ENCODE peak calls at places on chromosomes 1 and 21, in nine cellular contexts. One of them, this sample, is unnamed.

GRCh38 chr1:112510340-112510739 is 1.6 kb downstream of the WNT2B start:
- DNase-seq in mammary epithelial cell: no peak
- DNase-seq in colonic mucosa: no peak
- DNase-seq in testis: no peak
- DNase-seq in neural progenitor cell: no peak
- DNase-seq in sigmoid colon: no peak
- DNase-seq in ascending aorta: no peak
- DNase-seq in psoas muscle: no peak
- DNase-seq in CD8-positive, alpha-beta T cell: no peak
- DNase-seq in this sample: no peak

GRCh38 chr1:36223373-36223995 is 759 bp upstream of the THRAP3 start:
- DNase-seq in colonic mucosa: peak; percentile 48
- DNase-seq in sigmoid colon: no peak
- DNase-seq in testis: peak; percentile 49
- DNase-seq in psoas muscle: no peak
- DNase-seq in neural progenitor cell: peak; percentile 44
- DNase-seq in ascending aorta: no peak
- DNase-seq in CD8-positive, alpha-beta T cell: peak; percentile 3
- DNase-seq in mammary epithelial cell: peak; percentile 64
- DNase-seq in this sample: no peak

GRCh38 chr1:30521261-30521865 is 202.0 kb downstream of the MATN1 start:
- DNase-seq in CD8-positive, alpha-beta T cell: no peak
- DNase-seq in ascending aorta: peak; percentile 41
- DNase-seq in psoas muscle: no peak
- DNase-seq in sigmoid colon: no peak
- DNase-seq in colonic mucosa: no peak
- DNase-seq in neural progenitor cell: no peak
- DNase-seq in mammary epithelial cell: no peak
- DNase-seq in testis: no peak
- DNase-seq in this sample: no peak

GRCh38 chr1:237911911-237912310 is 21.2 kb upstream of the ZP4 start:
- DNase-seq in testis: no peak
- DNase-seq in psoas muscle: no peak
- DNase-seq in neural progenitor cell: no peak
- DNase-seq in CD8-positive, alpha-beta T cell: no peak
- DNase-seq in sigmoid colon: no peak
- DNase-seq in ascending aorta: no peak
- DNase-seq in colonic mucosa: no peak
- DNase-seq in mammary epithelial cell: peak; percentile 49
- DNase-seq in this sample: no peak

GRCh38 chr1:31335007-31335406 is 37.9 kb downstream of the FABP3 start:
- DNase-seq in colonic mucosa: no peak
- DNase-seq in psoas muscle: no peak
- DNase-seq in CD8-positive, alpha-beta T cell: no peak
- DNase-seq in neural progenitor cell: peak; percentile 36
- DNase-seq in sigmoid colon: no peak
- DNase-seq in testis: no peak
- DNase-seq in ascending aorta: no peak
- DNase-seq in mammary epithelial cell: peak; percentile 37
- DNase-seq in this sample: no peak

GRCh38 chr1:210647406-210648333 is 319.0 kb downstream of the HHAT start:
- DNase-seq in mammary epithelial cell: no peak
- DNase-seq in psoas muscle: no peak
- DNase-seq in ascending aorta: no peak
- DNase-seq in colonic mucosa: no peak
- DNase-seq in CD8-positive, alpha-beta T cell: no peak
- DNase-seq in testis: no peak
- DNase-seq in neural progenitor cell: no peak
- DNase-seq in sigmoid colon: no peak
- DNase-seq in this sample: no peak

GRCh38 chr1:231161711-231162299 is at the start of gene TRIM67:
- DNase-seq in mammary epithelial cell: no peak
- DNase-seq in ascending aorta: no peak
- DNase-seq in testis: no peak
- DNase-seq in colonic mucosa: no peak
- DNase-seq in CD8-positive, alpha-beta T cell: no peak
- DNase-seq in sigmoid colon: no peak
- DNase-seq in neural progenitor cell: peak; percentile 74
- DNase-seq in psoas muscle: no peak
- DNase-seq in this sample: no peak

GRCh38 chr1:165143437-165144065 is 213.0 kb downstream of the LMX1A start:
- DNase-seq in ascending aorta: no peak
- DNase-seq in neural progenitor cell: peak; percentile 22
- DNase-seq in sigmoid colon: no peak
- DNase-seq in colonic mucosa: peak; percentile 40
- DNase-seq in testis: peak; percentile 43
- DNase-seq in mammary epithelial cell: peak; percentile 9
- DNase-seq in CD8-positive, alpha-beta T cell: no peak
- DNase-seq in psoas muscle: peak; percentile 25
- DNase-seq in this sample: no peak

GRCh38 chr1:145877923-145878486 is 7.7 kb downstream of the ANKRD35 start:
- DNase-seq in ascending aorta: no peak
- DNase-seq in neural progenitor cell: no peak
- DNase-seq in sigmoid colon: no peak
- DNase-seq in testis: no peak
- DNase-seq in psoas muscle: no peak
- DNase-seq in CD8-positive, alpha-beta T cell: no peak
- DNase-seq in colonic mucosa: no peak
- DNase-seq in mammary epithelial cell: peak; percentile 40
- DNase-seq in this sample: no peak

GRCh38 chr1:247914941-247915662 is 5.0 kb upstream of the OR2T8 start:
- DNase-seq in psoas muscle: no peak
- DNase-seq in sigmoid colon: no peak
- DNase-seq in colonic mucosa: no peak
- DNase-seq in mammary epithelial cell: peak; percentile 3
- DNase-seq in ascending aorta: no peak
- DNase-seq in testis: no peak
- DNase-seq in CD8-positive, alpha-beta T cell: no peak
- DNase-seq in neural progenitor cell: no peak
- DNase-seq in this sample: no peak

GRCh38 chr1:8412183-8412831 is 94.4 kb downstream of the SLC45A1 start:
- DNase-seq in ascending aorta: peak; percentile 74
- DNase-seq in colonic mucosa: no peak
- DNase-seq in testis: no peak
- DNase-seq in sigmoid colon: peak; percentile 90
- DNase-seq in neural progenitor cell: no peak
- DNase-seq in psoas muscle: no peak
- DNase-seq in CD8-positive, alpha-beta T cell: no peak
- DNase-seq in mammary epithelial cell: peak; percentile 19
- DNase-seq in this sample: no peak

GRCh38 chr1:98975113-98975512 is 29.5 kb downstream of the PLPPR5 start:
- DNase-seq in psoas muscle: no peak
- DNase-seq in sigmoid colon: no peak
- DNase-seq in testis: no peak
- DNase-seq in ascending aorta: no peak
- DNase-seq in colonic mucosa: no peak
- DNase-seq in CD8-positive, alpha-beta T cell: no peak
- DNase-seq in mammary epithelial cell: peak; percentile 77
- DNase-seq in neural progenitor cell: no peak
- DNase-seq in this sample: no peak

GRCh38 chr1:31745071-31745897 is 18.9 kb downstream of the ADGRB2 start:
- DNase-seq in ascending aorta: peak; percentile 81
- DNase-seq in colonic mucosa: peak; percentile 72
- DNase-seq in mammary epithelial cell: peak; percentile 49
- DNase-seq in neural progenitor cell: peak; percentile 76
- DNase-seq in testis: peak; percentile 75
- DNase-seq in psoas muscle: peak; percentile 73
- DNase-seq in sigmoid colon: peak; percentile 81
- DNase-seq in CD8-positive, alpha-beta T cell: peak; percentile 16
- DNase-seq in this sample: peak; percentile 81

GRCh38 chr1:99969260-99969728 is 502 bp upstream of the SLC35A3 start:
- DNase-seq in psoas muscle: no peak
- DNase-seq in neural progenitor cell: no peak
- DNase-seq in mammary epithelial cell: no peak
- DNase-seq in CD8-positive, alpha-beta T cell: no peak
- DNase-seq in colonic mucosa: no peak
- DNase-seq in sigmoid colon: no peak
- DNase-seq in ascending aorta: no peak
- DNase-seq in testis: no peak
- DNase-seq in this sample: no peak

GRCh38 chr1:164783778-164784555 is 225.0 kb downstream of the PBX1 start:
- DNase-seq in ascending aorta: no peak
- DNase-seq in mammary epithelial cell: no peak
- DNase-seq in testis: no peak
- DNase-seq in neural progenitor cell: no peak
- DNase-seq in sigmoid colon: no peak
- DNase-seq in colonic mucosa: no peak
- DNase-seq in psoas muscle: no peak
- DNase-seq in CD8-positive, alpha-beta T cell: no peak
- DNase-seq in this sample: no peak

GRCh38 chr1:115115521-115116161 is 26.3 kb upstream of the TSPAN2 start:
- DNase-seq in testis: no peak
- DNase-seq in neural progenitor cell: no peak
- DNase-seq in psoas muscle: no peak
- DNase-seq in ascending aorta: no peak
- DNase-seq in sigmoid colon: no peak
- DNase-seq in mammary epithelial cell: peak; percentile 44
- DNase-seq in colonic mucosa: no peak
- DNase-seq in CD8-positive, alpha-beta T cell: no peak
- DNase-seq in this sample: no peak

GRCh38 chr1:224042557-224043118 is 71.3 kb upstream of the FBXO28 start:
- DNase-seq in sigmoid colon: no peak
- DNase-seq in psoas muscle: no peak
- DNase-seq in ascending aorta: no peak
- DNase-seq in colonic mucosa: no peak
- DNase-seq in mammary epithelial cell: no peak
- DNase-seq in neural progenitor cell: peak; percentile 9
- DNase-seq in CD8-positive, alpha-beta T cell: no peak
- DNase-seq in testis: no peak
- DNase-seq in this sample: no peak

GRCh38 chr1:36142121-36142520 is 7.2 kb downstream of the TRAPPC3 start:
- DNase-seq in testis: no peak
- DNase-seq in ascending aorta: no peak
- DNase-seq in CD8-positive, alpha-beta T cell: no peak
- DNase-seq in neural progenitor cell: no peak
- DNase-seq in mammary epithelial cell: no peak
- DNase-seq in psoas muscle: no peak
- DNase-seq in sigmoid colon: no peak
- DNase-seq in colonic mucosa: no peak
- DNase-seq in this sample: no peak

GRCh38 chr1:209685835-209686234 is 10.6 kb downstream of the G0S2 start:
- DNase-seq in CD8-positive, alpha-beta T cell: no peak
- DNase-seq in colonic mucosa: no peak
- DNase-seq in psoas muscle: no peak
- DNase-seq in mammary epithelial cell: peak; percentile 52
- DNase-seq in neural progenitor cell: peak; percentile 39
- DNase-seq in sigmoid colon: no peak
- DNase-seq in ascending aorta: no peak
- DNase-seq in testis: no peak
- DNase-seq in this sample: no peak

GRCh38 chr1:159005676-159006075 is 4.0 kb upstream of the IFI16 start:
- DNase-seq in neural progenitor cell: peak; percentile 53
- DNase-seq in testis: no peak
- DNase-seq in psoas muscle: no peak
- DNase-seq in ascending aorta: no peak
- DNase-seq in mammary epithelial cell: no peak
- DNase-seq in sigmoid colon: no peak
- DNase-seq in CD8-positive, alpha-beta T cell: no peak
- DNase-seq in colonic mucosa: no peak
- DNase-seq in this sample: no peak

GRCh38 chr21:44868707-44869106 is 4.8 kb downstream of the PTTG1IP start:
- DNase-seq in testis: no peak
- DNase-seq in colonic mucosa: no peak
- DNase-seq in sigmoid colon: no peak
- DNase-seq in psoas muscle: no peak
- DNase-seq in mammary epithelial cell: no peak
- DNase-seq in ascending aorta: no peak
- DNase-seq in neural progenitor cell: no peak
- DNase-seq in CD8-positive, alpha-beta T cell: no peak
- DNase-seq in this sample: no peak

GRCh38 chr1:232622378-232622777 is 7.6 kb downstream of the SIPA1L2 start:
- DNase-seq in CD8-positive, alpha-beta T cell: no peak
- DNase-seq in psoas muscle: no peak
- DNase-seq in neural progenitor cell: no peak
- DNase-seq in colonic mucosa: peak; percentile 82
- DNase-seq in testis: no peak
- DNase-seq in ascending aorta: no peak
- DNase-seq in sigmoid colon: no peak
- DNase-seq in mammary epithelial cell: peak; percentile 74
- DNase-seq in this sample: peak; percentile 82

GRCh38 chr1:18200136-18200717 is 92.6 kb downstream of the IGSF21 start:
- DNase-seq in CD8-positive, alpha-beta T cell: no peak
- DNase-seq in colonic mucosa: no peak
- DNase-seq in sigmoid colon: no peak
- DNase-seq in ascending aorta: no peak
- DNase-seq in neural progenitor cell: peak; percentile 35
- DNase-seq in psoas muscle: no peak
- DNase-seq in mammary epithelial cell: no peak
- DNase-seq in testis: no peak
- DNase-seq in this sample: no peak
- TF ChIP-seq CTCF in CD8-positive, alpha-beta T cell: no peak
- TF ChIP-seq CTCF in colonic mucosa: no peak
- TF ChIP-seq CTCF in sigmoid colon: no peak
- TF ChIP-seq CTCF in ascending aorta: no peak
- TF ChIP-seq CTCF in neural progenitor cell: peak; percentile 53
- TF ChIP-seq CTCF in psoas muscle: no peak
- TF ChIP-seq CTCF in mammary epithelial cell: no peak
- TF ChIP-seq CTCF in testis: no peak
- TF ChIP-seq CTCF in this sample: no peak

GRCh38 chr1:221317537-221317936 is 424.4 kb downstream of the DUSP10 start:
- DNase-seq in colonic mucosa: no peak
- DNase-seq in neural progenitor cell: no peak
- DNase-seq in sigmoid colon: no peak
- DNase-seq in CD8-positive, alpha-beta T cell: no peak
- DNase-seq in ascending aorta: no peak
- DNase-seq in mammary epithelial cell: no peak
- DNase-seq in psoas muscle: no peak
- DNase-seq in testis: no peak
- DNase-seq in this sample: no peak
- H3K4me1 ChIP-seq in colonic mucosa: no peaks in the 10 kb centered on the region
- H3K4me1 ChIP-seq in neural progenitor cell: no peaks in the 10 kb centered on the region
- H3K4me1 ChIP-seq in sigmoid colon: peaks cover 9% of the 10 kb centered on the region
- H3K4me1 ChIP-seq in CD8-positive, alpha-beta T cell: no peaks in the 10 kb centered on the region
- H3K4me1 ChIP-seq in ascending aorta: no peaks in the 10 kb centered on the region
- H3K4me1 ChIP-seq in mammary epithelial cell: no peaks in the 10 kb centered on the region
- H3K4me1 ChIP-seq in psoas muscle: no peaks in the 10 kb centered on the region
- H3K4me1 ChIP-seq in testis: no peaks in the 10 kb centered on the region
- H3K4me1 ChIP-seq in this sample: no peaks in the 10 kb centered on the region

DNA sequence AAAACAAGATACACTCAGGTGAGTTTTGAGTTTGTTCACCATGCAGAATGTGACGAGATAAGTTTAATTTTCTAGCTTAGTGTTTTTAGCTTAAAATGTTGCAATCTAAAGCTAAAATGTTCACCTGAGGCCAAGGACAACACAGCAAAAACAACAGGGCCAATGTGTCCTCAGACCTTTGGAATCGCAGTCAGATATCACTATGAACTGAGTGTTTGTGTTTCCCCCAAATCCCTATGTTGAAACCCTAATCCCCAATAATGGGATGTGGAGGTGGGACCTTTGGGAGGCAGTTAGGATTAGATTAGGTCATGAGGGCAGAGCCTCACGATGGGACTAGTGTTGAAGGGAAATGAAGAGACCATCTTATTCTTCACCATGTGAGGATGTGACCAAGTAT is 144.4 kb downstream of the GABPA start:
- DNase-seq in sigmoid colon: no peak
- DNase-seq in mammary epithelial cell: no peak
- DNase-seq in testis: no peak
- DNase-seq in psoas muscle: no peak
- DNase-seq in CD8-positive, alpha-beta T cell: no peak
- DNase-seq in colonic mucosa: no peak
- DNase-seq in ascending aorta: no peak
- DNase-seq in neural progenitor cell: no peak
- DNase-seq in this sample: no peak
- H3K4me3 ChIP-seq in sigmoid colon: no peak overlapping the region
- H3K4me3 ChIP-seq in mammary epithelial cell: no peak overlapping the region
- H3K4me3 ChIP-seq in testis: no peak overlapping the region
- H3K4me3 ChIP-seq in psoas muscle: no peak overlapping the region
- H3K4me3 ChIP-seq in CD8-positive, alpha-beta T cell: no peak overlapping the region
- H3K4me3 ChIP-seq in colonic mucosa: no peak overlapping the region
- H3K4me3 ChIP-seq in ascending aorta: no peak overlapping the region
- H3K4me3 ChIP-seq in neural progenitor cell: no peak overlapping the region
- H3K4me3 ChIP-seq in this sample: no peak overlapping the region

GRCh38 chr21:42543106-42543847 is 29.6 kb downstream of the SLC37A1 start:
- DNase-seq in psoas muscle: no peak
- DNase-seq in testis: no peak
- DNase-seq in ascending aorta: no peak
- DNase-seq in colonic mucosa: no peak
- DNase-seq in CD8-positive, alpha-beta T cell: no peak
- DNase-seq in neural progenitor cell: no peak
- DNase-seq in mammary epithelial cell: no peak
- DNase-seq in sigmoid colon: peak; percentile 47
- DNase-seq in this sample: peak; percentile 33
- TF ChIP-seq CTCF in psoas muscle: no peak
- TF ChIP-seq CTCF in testis: no peak
- TF ChIP-seq CTCF in ascending aorta: no peak
- TF ChIP-seq CTCF in colonic mucosa: no peak
- TF ChIP-seq CTCF in CD8-positive, alpha-beta T cell: no peak
- TF ChIP-seq CTCF in neural progenitor cell: no peak
- TF ChIP-seq CTCF in mammary epithelial cell: no peak
- TF ChIP-seq CTCF in sigmoid colon: no peak
- TF ChIP-seq CTCF in this sample: no peak